ENCODE peak calls at places on chromosomes 7 and 10, in seven cellular contexts. V is heart left ventricle, R is cardiac muscle cell, Y is upper lobe of right lung, J is tibial nerve, Q is body of pancreas, E is heart right ventricle. F is an unnamed sample. For H3K4me1, the result is how much of the 10 kb centered on the place peaks cover.

GRCh38 chr7:42492895-42493294 is 255.9 kb upstream of the GLI3 start:
- DNase-seq in V (no peak), R (peak), Y (no peak), J (no peak), Q (no peak), E (no peak), F (no peak)

GRCh38 chr7:133364959-133365680 is 112.2 kb downstream of the EXOC4 start:
- DNase-seq in V (no peak), R (peak), Y (no peak), J (no peak), Q (no peak), E (no peak), F (no peak)

GRCh38 chr10:13613519-13613918 is 26.8 kb downstream of the PRPF18 start:
- DNase-seq in V (no peak), R (peak), Y (no peak), J (peak), Q (no peak), E (no peak), F (no peak)

GRCh38 chr10:48782321-48782720 is 97.6 kb downstream of the WDFY4 start:
- DNase-seq in V (no peak), R (no peak), Y (no peak), J (no peak), Q (no peak), E (no peak), F (no peak)

GRCh38 chr10:61793760-61794713 is 107.5 kb upstream of the ARID5B start:
- DNase-seq in V (no peak), R (no peak), Y (no peak), J (no peak), Q (no peak), E (no peak), F (no peak)

GRCh38 chr10:9254353-9254752 is 1199.9 kb downstream of the GATA3 start:
- DNase-seq in V (no peak), R (no peak), Y (no peak), J (no peak), Q (no peak), E (no peak), F (no peak)

GRCh38 chr10:48976208-48976607 is 36.6 kb upstream of the LRRC18 start:
- DNase-seq in V (no peak), R (peak), Y (no peak), J (no peak), Q (no peak), E (no peak), F (no peak)

GRCh38 chr10:77667426-77668324 is 30.1 kb upstream of the KCNMA1 start:
- DNase-seq in V (no peak), R (no peak), Y (no peak), J (no peak), Q (no peak), E (no peak), F (no peak)

GRCh38 chr10:11335167-11335652 is 276.2 kb downstream of the USP6NL start:
- DNase-seq in V (no peak), R (peak), Y (peak), J (no peak), Q (no peak), E (no peak), F (no peak)

DNA sequence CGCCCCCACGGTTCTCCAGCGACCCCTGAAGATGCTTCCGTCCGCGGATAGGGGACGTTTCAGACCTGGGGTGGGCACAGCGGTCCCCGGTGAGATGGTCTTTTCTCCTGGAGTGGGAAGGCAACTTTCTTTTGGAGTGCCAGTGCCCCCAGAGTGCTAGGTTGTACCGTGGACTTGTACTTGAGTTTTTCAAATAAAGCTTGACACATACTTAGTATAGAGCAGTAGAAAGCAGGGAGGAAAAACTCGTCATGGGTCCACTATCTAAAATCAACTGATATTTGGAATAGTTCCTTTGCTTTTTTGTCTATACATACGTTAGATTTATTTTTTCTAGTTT is 28.4 kb downstream of the RBM20 start:
- DNase-seq in V (no peak), R (no peak), Y (no peak), J (no peak), Q (no peak), E (no peak), F (no peak)
- H3K4me3 ChIP-seq in V (peak), R (peak), Y (peak), J (peak), Q (no peak), E (peak), F (peak)

GRCh38 chr10:74082319-74082718 is 68.3 kb downstream of the AP3M1 start:
- DNase-seq in V (no peak), R (no peak), Y (no peak), J (no peak), Q (no peak), E (no peak), F (no peak)

GRCh38 chr10:74083304-74083703 is 67.3 kb downstream of the AP3M1 start:
- DNase-seq in V (no peak), R (no peak), Y (no peak), J (no peak), Q (no peak), E (no peak), F (no peak)

GRCh38 chr10:74079914-74080590 is 70.6 kb downstream of the AP3M1 start:
- DNase-seq in V (no peak), R (peak), Y (no peak), J (no peak), Q (no peak), E (no peak), F (no peak)

GRCh38 chr10:74081192-74081803 is 69.3 kb downstream of the AP3M1 start:
- DNase-seq in V (peak), R (peak), Y (no peak), J (peak), Q (peak), E (peak), F (peak)

DNA sequence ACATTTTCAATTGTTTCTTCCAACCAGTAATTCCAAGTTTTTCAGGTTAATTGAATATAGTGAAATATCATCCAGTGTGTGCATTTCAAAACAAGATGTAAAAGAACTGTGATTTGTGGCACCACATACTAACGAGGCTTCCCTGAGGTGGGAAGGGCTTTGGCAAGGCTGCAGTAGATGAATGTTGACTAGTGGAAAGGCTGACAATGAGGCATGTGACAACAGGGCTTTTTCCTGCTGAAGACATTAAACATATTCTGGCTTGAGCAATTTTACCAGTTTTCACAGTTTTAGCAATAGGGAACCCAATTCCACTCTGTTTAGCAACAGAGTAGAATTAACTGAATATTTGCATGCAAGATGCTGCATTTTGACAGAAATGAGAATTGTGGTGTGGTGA is 68.7 kb downstream of the AP3M1 start:
- DNase-seq in V (no peak), R (no peak), Y (no peak), J (no peak), Q (no peak), E (no peak), F (no peak)
- H3K4me1 ChIP-seq in V (under half), R (under half), Y (under half), J (under half), Q (under half), E (under half), F (under half)

GRCh38 chr7:28349637-28350036 is 62.7 kb upstream of the CREB5 start:
- DNase-seq in V (no peak), R (no peak), Y (no peak), J (no peak), Q (no peak), E (no peak), F (no peak)

GRCh38 chr7:28354601-28355062 is 57.7 kb upstream of the CREB5 start:
- DNase-seq in V (no peak), R (peak), Y (no peak), J (no peak), Q (peak), E (no peak), F (no peak)

GRCh38 chr7:28348631-28349030 is 63.7 kb upstream of the CREB5 start:
- DNase-seq in V (peak), R (no peak), Y (peak), J (no peak), Q (peak), E (peak), F (peak)

GRCh38 chr7:28350610-28351009 is 61.7 kb upstream of the CREB5 start:
- DNase-seq in V (no peak), R (no peak), Y (no peak), J (no peak), Q (no peak), E (no peak), F (no peak)

GRCh38 chr7:28351450-28351849 is 60.9 kb upstream of the CREB5 start:
- DNase-seq in V (no peak), R (no peak), Y (no peak), J (no peak), Q (no peak), E (no peak), F (no peak)
- H3K4me3 ChIP-seq in V (no peak), R (no peak), Y (no peak), J (no peak), Q (no peak), E (no peak), F (no peak)

GRCh38 chr7:958221-959200 is 4.0 kb upstream of the ADAP1 start:
- DNase-seq in V (no peak), R (no peak), Y (peak), J (no peak), Q (no peak), E (no peak), F (no peak)

GRCh38 chr7:962401-963081 is 8.1 kb upstream of the ADAP1 start:
- DNase-seq in V (no peak), R (no peak), Y (peak), J (no peak), Q (no peak), E (no peak), F (no peak)

GRCh38 chr7:961546-962400 is 7.3 kb upstream of the ADAP1 start:
- DNase-seq in V (no peak), R (no peak), Y (peak), J (no peak), Q (no peak), E (no peak), F (no peak)

GRCh38 chr7:959271-959670 is 4.8 kb upstream of the ADAP1 start:
- DNase-seq in V (no peak), R (no peak), Y (peak), J (no peak), Q (no peak), E (no peak), F (no peak)

DNA sequence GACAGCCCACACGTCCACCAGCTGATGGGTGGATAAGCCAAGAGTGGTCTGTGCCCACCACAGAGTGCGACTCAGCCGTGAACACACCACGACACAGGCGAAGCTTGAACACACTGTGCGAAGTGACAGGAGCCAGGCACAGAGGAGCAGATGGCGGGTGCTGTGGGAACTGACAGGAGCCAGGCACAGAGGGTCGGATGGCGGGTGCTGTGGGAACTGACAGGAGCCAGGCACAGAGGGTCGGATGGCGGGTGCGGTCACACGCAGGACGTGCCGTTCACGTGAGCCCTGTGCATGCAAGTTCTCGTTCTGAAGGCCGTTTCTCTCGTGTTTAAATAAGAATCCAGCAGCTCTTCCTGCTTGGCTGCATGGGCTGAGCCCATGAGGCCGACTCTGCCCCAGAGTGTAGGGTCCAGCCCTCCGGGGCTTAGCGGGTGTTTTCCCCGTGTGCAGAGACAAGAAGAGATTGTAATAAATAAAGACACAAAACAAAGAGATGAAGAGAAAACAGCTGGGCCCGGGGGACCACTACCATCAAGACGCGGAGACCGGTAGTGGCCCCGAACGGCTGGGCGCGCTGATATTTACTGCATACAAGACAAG is 5.9 kb upstream of the ADAP1 start:
- DNase-seq in V (no peak), R (no peak), Y (peak), J (no peak), Q (no peak), E (no peak), F (no peak)
- H3K4me1 ChIP-seq in V (under half), R (under half), Y (under half), J (under half), Q (under half), E (under half), F (under half)

DNA sequence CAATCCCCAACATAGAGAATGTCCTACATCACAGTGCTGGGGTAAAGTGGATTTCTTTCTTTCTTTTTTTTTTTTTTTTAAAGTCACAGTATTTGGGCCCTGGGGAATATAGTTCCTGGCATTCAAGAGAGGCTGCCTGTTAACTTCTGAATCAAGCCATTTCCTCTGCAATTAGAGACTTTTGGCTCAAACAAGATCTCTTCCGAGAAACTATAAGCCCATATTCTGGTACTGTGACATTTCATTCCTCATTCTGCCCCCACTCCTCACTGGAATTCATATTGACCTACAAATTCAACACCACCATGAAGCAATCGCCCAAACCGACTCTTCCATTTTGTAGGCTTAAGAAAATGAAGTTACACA is 187.4 kb downstream of the PHTF2 start:
- DNase-seq in V (no peak), R (peak), Y (no peak), J (no peak), Q (no peak), E (no peak), F (no peak)
- H3K4me3 ChIP-seq in V (no peak), R (no peak), Y (no peak), J (no peak), Q (no peak), E (no peak), F (no peak)

DNA sequence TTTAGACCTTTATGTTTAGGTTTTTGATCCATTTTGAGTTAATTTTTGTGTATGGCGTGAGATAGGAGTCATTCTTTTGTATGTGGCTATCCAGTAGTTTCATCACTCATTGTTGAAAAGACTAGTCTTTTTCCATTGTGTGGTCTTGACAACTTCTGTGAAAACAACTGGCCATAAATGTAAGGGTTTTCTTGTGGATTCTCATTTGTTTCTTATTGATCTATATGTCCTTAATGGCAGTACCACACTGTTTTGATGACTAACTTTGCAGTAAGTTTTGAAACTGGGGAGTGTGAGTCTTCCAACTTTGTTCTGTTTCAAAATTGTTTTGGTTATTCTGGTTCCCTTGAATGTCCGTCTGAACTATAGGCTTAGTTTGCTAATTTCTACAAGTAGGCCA is 16.3 kb downstream of the SEPTIN7 start:
- DNase-seq in V (no peak), R (no peak), Y (no peak), J (no peak), Q (no peak), E (no peak), F (no peak)
- H3K4me1 ChIP-seq in V (under half), R (under half), Y (under half), J (under half), Q (under half), E (under half), F (under half)

GRCh38 chr10:95286707-95287106 is 4.1 kb downstream of the PDLIM1 start:
- DNase-seq in V (no peak), R (no peak), Y (no peak), J (no peak), Q (no peak), E (no peak), F (no peak)

GRCh38 chr10:95289921-95290421 is 832 bp downstream of the PDLIM1 start:
- DNase-seq in V (no peak), R (no peak), Y (no peak), J (no peak), Q (no peak), E (no peak), F (no peak)

GRCh38 chr10:95289003-95289920 is 1.5 kb downstream of the PDLIM1 start:
- DNase-seq in V (no peak), R (peak), Y (no peak), J (no peak), Q (peak), E (no peak), F (no peak)

GRCh38 chr10:95287281-95287680 is 3.5 kb downstream of the PDLIM1 start:
- DNase-seq in V (no peak), R (peak), Y (no peak), J (no peak), Q (no peak), E (no peak), F (no peak)

GRCh38 chr10:95288273-95288672 is 2.5 kb downstream of the PDLIM1 start:
- DNase-seq in V (no peak), R (no peak), Y (no peak), J (no peak), Q (no peak), E (no peak), F (no peak)
- H3K4me3 ChIP-seq in V (peak), R (peak), Y (peak), J (no peak), Q (no peak), E (peak), F (no peak)

F was measured in uterus.